ENCODE peak calls at places on chromosomes 3 and 15, in nine cellular contexts. V is right atrium auricular region, N is fibroblast of mammary gland, I is lower lobe of right lung, Y is transverse colon, B is heart left ventricle, C is GM23248, H is kidney epithelial cell, K is SJSA1. X is an unnamed sample.

GRCh38 chr3:151918253-151919029 is 45.0 kb downstream of the SUCNR1 start:
- DNase-seq in V (no peak), N (peak; percentile 73), C (peak; percentile 69), Y (no peak), H (peak; percentile 19), I (no peak), K (no peak), B (no peak), X (peak; percentile 69)

GRCh38 chr3:168267179-168267578 is 171.5 kb upstream of the GOLIM4 start:
- DNase-seq in V (no peak), B (no peak), Y (no peak), N (no peak), C (no peak), I (no peak), K (no peak), H (no peak), X (no peak)

GRCh38 chr3:58874795-58875194 is 175.0 kb downstream of the CFAP20DC start:
- DNase-seq in I (no peak), B (no peak), K (no peak), V (no peak), H (peak; percentile 18), C (peak; percentile 70), N (peak; percentile 61), Y (no peak), X (no peak)

GRCh38 chr3:186461141-186461540 is 83.0 kb downstream of the CRYGS start:
- DNase-seq in B (no peak), K (no peak), I (no peak), Y (no peak), N (peak; percentile 93), H (peak; percentile 37), C (peak; percentile 82), V (no peak), X (no peak)

GRCh38 chr3:8301977-8302589 is 199.5 kb upstream of the LMCD1 start:
- DNase-seq in C (peak; percentile 73), I (no peak), Y (no peak), V (no peak), N (peak; percentile 64), H (peak; percentile 29), B (no peak), K (no peak), X (peak; percentile 49)

GRCh38 chr3:156898296-156898880 is 72.2 kb downstream of the LEKR1 start:
- DNase-seq in Y (no peak), V (no peak), C (no peak), I (no peak), N (no peak), H (no peak), B (no peak), K (no peak), X (no peak)

GRCh38 chr15:67701669-67702068 is 123.6 kb upstream of the SKOR1 start:
- DNase-seq in K (no peak), B (no peak), N (peak; percentile 59), V (no peak), H (no peak), C (peak; percentile 60), I (no peak), Y (no peak), X (no peak)

GRCh38 chr3:71173421-71173975 is 410.0 kb downstream of the FOXP1 start:
- DNase-seq in N (peak; percentile 94), B (no peak), V (no peak), H (no peak), Y (no peak), C (peak; percentile 71), I (no peak), K (no peak), X (no peak)

GRCh38 chr15:88608607-88609181 is 12.4 kb upstream of the AEN start:
- DNase-seq in Y (no peak), K (no peak), N (no peak), I (no peak), B (no peak), H (no peak), V (no peak), C (no peak), X (no peak)

GRCh38 chr15:88610756-88611231 is 10.3 kb upstream of the AEN start:
- DNase-seq in N (no peak), C (no peak), V (no peak), Y (no peak), B (no peak), H (no peak), I (no peak), K (no peak), X (no peak)

GRCh38 chr15:88612186-88612796 is 8.8 kb upstream of the AEN start:
- DNase-seq in V (no peak), I (no peak), N (no peak), H (no peak), C (no peak), Y (no peak), B (no peak), K (no peak), X (no peak)

GRCh38 chr15:88606437-88606794 is 14.7 kb upstream of the AEN start:
- DNase-seq in H (no peak), B (no peak), V (no peak), C (no peak), I (no peak), K (no peak), Y (no peak), N (no peak), X (no peak)

GRCh38 chr15:88609344-88609743 is 11.8 kb upstream of the AEN start:
- DNase-seq in B (no peak), H (no peak), K (no peak), N (no peak), I (no peak), Y (no peak), C (no peak), V (no peak), X (no peak)
- H3K4me3 ChIP-seq in B (no peak overlapping the region), H (no peak overlapping the region), K (no peak overlapping the region), N (no peak overlapping the region), I (no peak overlapping the region), Y (no peak overlapping the region), C (no peak overlapping the region), V (no peak overlapping the region), X (no peak overlapping the region)

GRCh38 chr3:30639937-30640336 is 33.5 kb downstream of the TGFBR2 start:
- DNase-seq in Y (no peak), I (no peak), H (no peak), C (no peak), K (no peak), B (no peak), N (no peak), V (no peak), X (no peak)

GRCh38 chr3:30641612-30642251 is 35.3 kb downstream of the TGFBR2 start:
- DNase-seq in K (no peak), N (no peak), Y (no peak), H (no peak), B (no peak), C (no peak), V (no peak), I (no peak), X (no peak)

GRCh38 chr3:30640856-30641255 is 34.5 kb downstream of the TGFBR2 start:
- DNase-seq in C (no peak), Y (no peak), V (no peak), B (no peak), K (no peak), N (no peak), H (no peak), I (no peak), X (no peak)

GRCh38 chr3:30637310-30638227 is 31.2 kb downstream of the TGFBR2 start:
- DNase-seq in B (no peak), H (no peak), C (no peak), K (no peak), V (no peak), Y (no peak), N (no peak), I (no peak), X (no peak)

DNA sequence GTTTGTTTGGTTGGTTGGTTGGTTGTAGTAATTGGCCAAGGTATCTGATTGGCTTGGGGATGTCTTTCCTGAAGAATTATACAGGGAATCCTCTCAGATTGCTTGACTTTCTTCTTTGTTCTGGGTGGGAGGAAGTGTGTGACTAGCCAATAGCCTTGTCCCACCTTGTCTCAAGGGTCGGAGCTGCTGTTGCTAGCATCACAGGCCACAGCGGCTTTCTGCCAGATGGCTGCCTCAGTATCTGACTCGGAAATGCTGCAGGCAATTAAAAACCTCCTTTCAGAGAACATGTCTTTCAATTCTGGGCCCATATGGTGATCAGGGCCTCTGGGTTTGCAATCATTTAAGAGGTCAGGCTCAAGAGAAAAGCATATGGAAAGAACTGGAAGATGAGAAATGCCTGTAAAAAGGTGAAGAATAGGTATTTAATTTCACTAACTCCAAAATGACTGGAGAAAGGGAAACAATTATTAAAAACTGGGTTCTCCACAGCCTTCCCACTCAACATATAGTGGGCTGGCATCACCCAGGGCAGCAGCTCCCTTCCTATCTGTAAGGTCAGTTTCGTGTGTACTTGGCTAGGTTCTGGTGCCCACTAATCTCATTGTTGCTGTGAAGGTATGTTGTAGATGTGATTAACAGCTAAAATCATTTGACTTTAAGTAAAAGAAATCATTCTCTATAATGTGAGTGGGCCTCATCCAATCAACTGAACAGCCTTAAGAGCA is 32.4 kb downstream of the TGFBR2 start:
- DNase-seq in H (no peak), N (peak; percentile 21), C (no peak), Y (no peak), B (peak; percentile 54), K (no peak), I (no peak), V (no peak), X (no peak)
- H3K4me3 ChIP-seq in H (no peak overlapping the region), N (no peak overlapping the region), C (no peak overlapping the region), Y (no peak overlapping the region), B (no peak overlapping the region), K (no peak overlapping the region), I (no peak overlapping the region), V (no peak overlapping the region), X (peak overlapping the region; percentile 7)

GRCh38 chr15:78347586-78348543 is 7.7 kb downstream of the CRABP1 start:
- DNase-seq in V (no peak), B (no peak), Y (no peak), I (no peak), C (no peak), N (no peak), K (no peak), H (no peak), X (no peak)
- H3K4me3 ChIP-seq in V (no peak overlapping the region), B (no peak overlapping the region), Y (no peak overlapping the region), I (no peak overlapping the region), C (no peak overlapping the region), N (no peak overlapping the region), K (no peak overlapping the region), H (no peak overlapping the region), X (no peak overlapping the region)

GRCh38 chr3:54120657-54121403 is 1.5 kb upstream of the CACNA2D3 start:
- DNase-seq in N (no peak), V (no peak), Y (no peak), K (no peak), H (peak; percentile 23), I (peak; percentile 47), B (no peak), C (peak; percentile 32), X (no peak)

GRCh38 chr3:54122046-54122801 is at the start of gene CACNA2D3:
- DNase-seq in I (peak; percentile 71), K (no peak), C (peak; percentile 41), N (no peak), V (no peak), H (no peak), B (peak; percentile 64), Y (peak; percentile 26), X (no peak)

GRCh38 chr3:54123538-54124196 is 1.3 kb downstream of the CACNA2D3 start:
- DNase-seq in N (no peak), B (no peak), V (no peak), I (no peak), C (no peak), Y (no peak), K (no peak), H (no peak), X (no peak)

GRCh38 chr3:54121404-54122045 is 827 bp upstream of the CACNA2D3 start:
- DNase-seq in Y (no peak), H (no peak), C (no peak), I (no peak), N (no peak), K (no peak), V (no peak), B (no peak), X (no peak)

GRCh38 chr3:54122802-54123537 is 618 bp downstream of the CACNA2D3 start:
- DNase-seq in C (no peak), I (no peak), N (no peak), H (no peak), V (no peak), Y (no peak), K (no peak), B (no peak), X (no peak)
- H3K4me3 ChIP-seq in C (peak overlapping the region; percentile 29), I (peak overlapping the region; percentile 51), N (no peak overlapping the region), H (peak overlapping the region; percentile 54), V (peak overlapping the region; percentile 48), Y (peak overlapping the region; percentile 42), K (no peak overlapping the region), B (peak overlapping the region; percentile 72), X (no peak overlapping the region)